ENCODE peak calls at places on chromosome 1, in seven cellular contexts. R is GM13976; C is A172; J is activated T-cell treated with anti-CD3 and anti-CD28 coated beads, Interleukin-2, amount 50 U/mL, for 72 hours; K is fibroblast of mammary gland; G is ovary; F is cardiac muscle cell. V is an unnamed sample.
A peak's percentile ranks its signal among the peaks of the same experiment; 100 is the strongest.

GRCh38 chr1:101139130-101139529 is 97.7 kb upstream of the S1PR1 start:
- DNase-seq in C (no peak), K (no peak), F (no peak), R (no peak), J (no peak), G (no peak), V (no peak)

GRCh38 chr1:8091691-8092090 is 65.6 kb upstream of the ERRFI1 start:
- DNase-seq in G (no peak), K (no peak), J (no peak), F (no peak), R (no peak), C (peak; percentile 42), V (no peak)

GRCh38 chr1:171434717-171435346 is 50.5 kb upstream of the PRRC2C start:
- DNase-seq in C (peak; percentile 92), J (no peak), R (no peak), F (no peak), G (no peak), K (peak; percentile 95), V (no peak)

GRCh38 chr1:153805929-153806750 is 30.9 kb downstream of the SLC27A3 start:
- DNase-seq in R (peak; percentile 41), G (no peak), F (no peak), K (no peak), C (no peak), J (no peak), V (no peak)

GRCh38 chr1:21491483-21492170 is 17.6 kb upstream of the ALPL start:
- DNase-seq in J (no peak), C (no peak), F (peak; percentile 79), R (peak; percentile 3), G (no peak), K (no peak), V (no peak)

GRCh38 chr1:246753670-246754535 is 29.7 kb downstream of the SCCPDH start:
- DNase-seq in K (peak; percentile 65), R (peak; percentile 66), C (peak; percentile 41), F (peak; percentile 61), J (peak; percentile 65), G (peak; percentile 56), V (peak; percentile 84)

GRCh38 chr1:67052741-67053534 is 1.0 kb downstream of the SLC35D1 start:
- DNase-seq in C (peak; percentile 26), J (peak; percentile 3), G (no peak), R (peak; percentile 18), F (peak; percentile 39), K (peak; percentile 44), V (peak; percentile 35)

GRCh38 chr1:205670611-205671430 is 9.5 kb downstream of the SLC45A3 start:
- DNase-seq in R (no peak), C (no peak), F (peak; percentile 47), G (no peak), K (no peak), J (no peak), V (no peak)

GRCh38 chr1:59730759-59731478 is 83.8 kb upstream of the HOOK1 start:
- DNase-seq in K (peak; percentile 99), R (no peak), F (no peak), C (peak; percentile 83), J (peak; percentile 21), G (peak; percentile 73), V (no peak)

GRCh38 chr1:8847990-8848389 is 30.5 kb downstream of the ENO1 start:
- DNase-seq in C (no peak), R (no peak), G (no peak), K (no peak), F (no peak), J (no peak), V (no peak)

GRCh38 chr1:71721532-71721931 is 560.8 kb downstream of the NEGR1 start:
- DNase-seq in F (no peak), G (no peak), K (no peak), C (no peak), R (no peak), J (no peak), V (no peak)